ENCODE peak calls at places on chromosomes 7 and 10, in six cellular contexts. A is cardiac fibroblast, Y is fibroblast of pulmonary artery, F is AG09319, J is SK-MEL-5, G is germinal center. Z is an unnamed sample.

GRCh38 chr10:101295266-101295665 is 58.7 kb upstream of the BTRC start:
- DNase-seq in A (no peak), Y (no peak), F (no peak), J (peak), G (no peak), Z (no peak)

GRCh38 chr7:22622386-22622785 is 104.6 kb upstream of the IL6 start:
- DNase-seq in A (no peak), Y (no peak), F (no peak), J (peak), G (no peak), Z (no peak)

GRCh38 chr7:30519122-30519521 is 14.5 kb upstream of the GGCT start:
- DNase-seq in A (no peak), Y (no peak), F (no peak), J (no peak), G (no peak), Z (no peak)

GRCh38 chr10:43295436-43295835 is 28.6 kb upstream of the RASGEF1A start:
- DNase-seq in A (no peak), Y (no peak), F (no peak), J (no peak), G (no peak), Z (peak)

GRCh38 chr10:73991846-73992245 is 6.1 kb upstream of the VCL start:
- DNase-seq in A (no peak), Y (no peak), F (no peak), J (no peak), G (peak), Z (no peak)

GRCh38 chr10:22712959-22713852 is 1.2 kb downstream of the PIP4K2A start:
- DNase-seq in A (peak), Y (peak), F (no peak), J (no peak), G (peak), Z (peak)

GRCh38 chr7:149188637-149189259 is 6.6 kb upstream of the ZNF282 start:
- DNase-seq in A (no peak), Y (no peak), F (no peak), J (no peak), G (no peak), Z (peak)

GRCh38 chr7:27189560-27190283 is 4.7 kb upstream of the HOXA11 start:
- DNase-seq in A (no peak), Y (no peak), F (no peak), J (no peak), G (no peak), Z (no peak)

GRCh38 chr10:79933961-79934360 is 14.9 kb downstream of the SFTPD start:
- DNase-seq in A (peak), Y (peak), F (no peak), J (peak), G (no peak), Z (no peak)

GRCh38 chr10:111035542-111035941 is 41.3 kb upstream of the ADRA2A start:
- DNase-seq in A (peak), Y (peak), F (no peak), J (no peak), G (no peak), Z (no peak)

GRCh38 chr7:126806614-126807013 is 446.1 kb downstream of the GRM8 start:
- DNase-seq in A (no peak), Y (no peak), F (no peak), J (no peak), G (no peak), Z (no peak)

GRCh38 chr7:92621641-92622429 is 31.6 kb upstream of the FAM133B start:
- DNase-seq in A (no peak), Y (no peak), F (no peak), J (peak), G (no peak), Z (no peak)

GRCh38 chr10:123573236-123574147 is 92.7 kb upstream of the GPR26 start:
- DNase-seq in A (peak), Y (peak), F (peak), J (peak), G (peak), Z (peak)

GRCh38 chr10:118725784-118726507 is 28.8 kb downstream of the CACUL1 start:
- DNase-seq in A (peak), Y (peak), F (peak), J (no peak), G (no peak), Z (peak)

GRCh38 chr10:124708922-124709520 is 35.2 kb downstream of the FAM53B start:
- DNase-seq in A (no peak), Y (no peak), F (no peak), J (no peak), G (no peak), Z (no peak)

GRCh38 chr7:151781161-151781845 is 95.6 kb downstream of the PRKAG2 start:
- DNase-seq in A (no peak), Y (no peak), F (no peak), J (no peak), G (no peak), Z (no peak)

GRCh38 chr10:88117227-88117626 is 253.8 kb downstream of the PTEN start:
- DNase-seq in A (no peak), Y (no peak), F (no peak), J (no peak), G (no peak), Z (no peak)

GRCh38 chr7:83633516-83633915 is 15.4 kb downstream of the SEMA3E start:
- DNase-seq in A (no peak), Y (no peak), F (no peak), J (no peak), G (no peak), Z (no peak)

GRCh38 chr10:70575874-70576802 is 26.4 kb downstream of the PRF1 start:
- DNase-seq in A (peak), Y (peak), F (no peak), J (peak), G (no peak), Z (peak)

GRCh38 chr7:156668130-156668741 is 27.7 kb downstream of the RNF32 start:
- DNase-seq in A (peak), Y (no peak), F (no peak), J (no peak), G (no peak), Z (peak)

GRCh38 chr7:103778929-103779328 is 210.5 kb downstream of the RELN start:
- DNase-seq in A (no peak), Y (no peak), F (no peak), J (no peak), G (no peak), Z (no peak)

GRCh38 chr7:22137026-22137425 is 191.3 kb upstream of the CDCA7L start:
- DNase-seq in A (peak), Y (peak), F (no peak), J (no peak), G (no peak), Z (peak)

GRCh38 chr7:98038731-98039130 is 48.7 kb upstream of the OCM2 start:
- DNase-seq in A (no peak), Y (no peak), F (no peak), J (no peak), G (no peak), Z (no peak)

GRCh38 chr7:13467111-13467547 is 522.3 kb downstream of the ETV1 start:
- DNase-seq in A (no peak), Y (no peak), F (no peak), J (no peak), G (no peak), Z (no peak)

GRCh38 chr7:138170298-138170697 is 94.0 kb downstream of the AKR1D1 start:
- DNase-seq in A (no peak), Y (no peak), F (no peak), J (no peak), G (no peak), Z (no peak)

GRCh38 chr10:103916254-103916653 is 1.7 kb downstream of the STN1 start:
- DNase-seq in A (peak), Y (peak), F (no peak), J (no peak), G (no peak), Z (peak)

GRCh38 chr7:82839555-82839954 is 323.1 kb downstream of the PCLO start:
- DNase-seq in A (no peak), Y (no peak), F (no peak), J (peak), G (no peak), Z (no peak)

GRCh38 chr10:4058514-4059029 is 273.6 kb upstream of the KLF6 start:
- DNase-seq in A (no peak), Y (no peak), F (no peak), J (no peak), G (no peak), Z (no peak)

GRCh38 chr10:129901389-129902045 is 62.6 kb downstream of the EBF3 start:
- DNase-seq in A (no peak), Y (no peak), F (no peak), J (no peak), G (no peak), Z (no peak)

GRCh38 chr10:78892383-78893191 is 176.2 kb upstream of the ZMIZ1 start:
- DNase-seq in A (peak), Y (no peak), F (no peak), J (no peak), G (no peak), Z (peak)

GRCh38 chr7:125661006-125661405 is 731.4 kb upstream of the POT1 start:
- DNase-seq in A (no peak), Y (no peak), F (no peak), J (no peak), G (no peak), Z (no peak)

GRCh38 chr7:92831716-92832622 is 4.4 kb downstream of the CDK6 start:
- DNase-seq in A (peak), Y (peak), F (no peak), J (peak), G (no peak), Z (peak)

GRCh38 chr10:118472961-118473675 is 122.3 kb downstream of the PRLHR start:
- DNase-seq in A (no peak), Y (no peak), F (no peak), J (no peak), G (no peak), Z (peak)

GRCh38 chr10:92800122-92800521 is 48.2 kb upstream of the EXOC6 start:
- DNase-seq in A (no peak), Y (no peak), F (no peak), J (no peak), G (no peak), Z (no peak)

GRCh38 chr7:41979834-41980307 is 257.1 kb downstream of the GLI3 start:
- DNase-seq in A (peak), Y (peak), F (no peak), J (peak), G (peak), Z (peak)

GRCh38 chr10:74994714-74995308 is 116.6 kb upstream of the SAMD8 start:
- DNase-seq in A (no peak), Y (no peak), F (no peak), J (no peak), G (no peak), Z (no peak)

Z was measured in fibroblast of mammary gland.